ENCODE peak calls at places on chromosomes 13 and 19, in ten cellular contexts. One of them, this sample, is unnamed.

GRCh38 chr13:50916701-50917184 is 7.2 kb downstream of the RNASEH2B start:
- DNase-seq in NCI-H187 treated with DMSO at 0.1 percent for 48 hours: no peak
- DNase-seq in D341Med: no peak
- DNase-seq in epithelial cell of proximal tubule: no peak
- DNase-seq in stimulated activated CD4-positive, alpha-beta T cell treated with anti-CD3 and anti-CD28 coated beads, Interleukin-1b, Interleukin-23, amount 100 ng/mL, for 24 hours: no peak
- DNase-seq in H7: no peak
- DNase-seq in effector CD8-positive, alpha-beta T cell: no peak
- DNase-seq in kidney epithelial cell: no peak
- DNase-seq in NCI-H2029: no peak
- DNase-seq in epithelial cell of esophagus: no peak
- DNase-seq in this sample: no peak

GRCh38 chr19:7832781-7833180 is 2.8 kb downstream of the EVI5L start:
- DNase-seq in NCI-H187 treated with DMSO at 0.1 percent for 48 hours: no peak
- DNase-seq in D341Med: no peak
- DNase-seq in epithelial cell of proximal tubule: no peak
- DNase-seq in stimulated activated CD4-positive, alpha-beta T cell treated with anti-CD3 and anti-CD28 coated beads, Interleukin-1b, Interleukin-23, amount 100 ng/mL, for 24 hours: no peak
- DNase-seq in H7: peak; percentile 19
- DNase-seq in effector CD8-positive, alpha-beta T cell: no peak
- DNase-seq in kidney epithelial cell: no peak
- DNase-seq in NCI-H2029: no peak
- DNase-seq in epithelial cell of esophagus: no peak
- DNase-seq in this sample: no peak

GRCh38 chr19:19956431-19957075 is 55.8 kb downstream of the ZNF93 start:
- DNase-seq in NCI-H187 treated with DMSO at 0.1 percent for 48 hours: no peak
- DNase-seq in D341Med: no peak
- DNase-seq in epithelial cell of proximal tubule: no peak
- DNase-seq in stimulated activated CD4-positive, alpha-beta T cell treated with anti-CD3 and anti-CD28 coated beads, Interleukin-1b, Interleukin-23, amount 100 ng/mL, for 24 hours: no peak
- DNase-seq in H7: peak; percentile 73
- DNase-seq in effector CD8-positive, alpha-beta T cell: no peak
- DNase-seq in kidney epithelial cell: no peak
- DNase-seq in NCI-H2029: no peak
- DNase-seq in epithelial cell of esophagus: no peak
- DNase-seq in this sample: no peak

GRCh38 chr19:42274065-42274682 is 5.1 kb downstream of the CIC start:
- DNase-seq in NCI-H187 treated with DMSO at 0.1 percent for 48 hours: no peak
- DNase-seq in D341Med: no peak
- DNase-seq in epithelial cell of proximal tubule: no peak
- DNase-seq in stimulated activated CD4-positive, alpha-beta T cell treated with anti-CD3 and anti-CD28 coated beads, Interleukin-1b, Interleukin-23, amount 100 ng/mL, for 24 hours: no peak
- DNase-seq in H7: no peak
- DNase-seq in effector CD8-positive, alpha-beta T cell: no peak
- DNase-seq in kidney epithelial cell: no peak
- DNase-seq in NCI-H2029: no peak
- DNase-seq in epithelial cell of esophagus: no peak
- DNase-seq in this sample: no peak

GRCh38 chr19:3108775-3109174 is 14.6 kb downstream of the GNA11 start:
- DNase-seq in NCI-H187 treated with DMSO at 0.1 percent for 48 hours: no peak
- DNase-seq in D341Med: peak; percentile 79
- DNase-seq in epithelial cell of proximal tubule: no peak
- DNase-seq in stimulated activated CD4-positive, alpha-beta T cell treated with anti-CD3 and anti-CD28 coated beads, Interleukin-1b, Interleukin-23, amount 100 ng/mL, for 24 hours: peak; percentile 58
- DNase-seq in H7: peak; percentile 88
- DNase-seq in effector CD8-positive, alpha-beta T cell: peak; percentile 57
- DNase-seq in kidney epithelial cell: no peak
- DNase-seq in NCI-H2029: peak; percentile 32
- DNase-seq in epithelial cell of esophagus: peak; percentile 67
- DNase-seq in this sample: peak; percentile 67

GRCh38 chr19:52689804-52690394 is 44.9 kb downstream of the ZNF611 start:
- DNase-seq in NCI-H187 treated with DMSO at 0.1 percent for 48 hours: no peak
- DNase-seq in D341Med: peak; percentile 66
- DNase-seq in epithelial cell of proximal tubule: no peak
- DNase-seq in stimulated activated CD4-positive, alpha-beta T cell treated with anti-CD3 and anti-CD28 coated beads, Interleukin-1b, Interleukin-23, amount 100 ng/mL, for 24 hours: peak; percentile 3
- DNase-seq in H7: peak; percentile 49
- DNase-seq in effector CD8-positive, alpha-beta T cell: peak; percentile 25
- DNase-seq in kidney epithelial cell: no peak
- DNase-seq in NCI-H2029: no peak
- DNase-seq in epithelial cell of esophagus: peak; percentile 13
- DNase-seq in this sample: no peak

GRCh38 chr19:43618921-43619261 is 538 bp downstream of the ZNF428 start:
- DNase-seq in NCI-H187 treated with DMSO at 0.1 percent for 48 hours: no peak
- DNase-seq in D341Med: peak; percentile 76
- DNase-seq in epithelial cell of proximal tubule: no peak
- DNase-seq in stimulated activated CD4-positive, alpha-beta T cell treated with anti-CD3 and anti-CD28 coated beads, Interleukin-1b, Interleukin-23, amount 100 ng/mL, for 24 hours: no peak
- DNase-seq in H7: no peak
- DNase-seq in effector CD8-positive, alpha-beta T cell: no peak
- DNase-seq in kidney epithelial cell: no peak
- DNase-seq in NCI-H2029: peak; percentile 72
- DNase-seq in epithelial cell of esophagus: peak; percentile 5
- DNase-seq in this sample: no peak

GRCh38 chr19:32865326-32865725 is 4.2 kb downstream of the SLC7A9 start:
- DNase-seq in NCI-H187 treated with DMSO at 0.1 percent for 48 hours: no peak
- DNase-seq in D341Med: no peak
- DNase-seq in epithelial cell of proximal tubule: no peak
- DNase-seq in stimulated activated CD4-positive, alpha-beta T cell treated with anti-CD3 and anti-CD28 coated beads, Interleukin-1b, Interleukin-23, amount 100 ng/mL, for 24 hours: no peak
- DNase-seq in H7: no peak
- DNase-seq in effector CD8-positive, alpha-beta T cell: no peak
- DNase-seq in kidney epithelial cell: no peak
- DNase-seq in NCI-H2029: no peak
- DNase-seq in epithelial cell of esophagus: no peak
- DNase-seq in this sample: no peak

GRCh38 chr19:1287622-1288527 is 2.2 kb downstream of the EFNA2 start:
- DNase-seq in NCI-H187 treated with DMSO at 0.1 percent for 48 hours: no peak
- DNase-seq in D341Med: no peak
- DNase-seq in epithelial cell of proximal tubule: no peak
- DNase-seq in stimulated activated CD4-positive, alpha-beta T cell treated with anti-CD3 and anti-CD28 coated beads, Interleukin-1b, Interleukin-23, amount 100 ng/mL, for 24 hours: no peak
- DNase-seq in H7: peak; percentile 81
- DNase-seq in effector CD8-positive, alpha-beta T cell: no peak
- DNase-seq in kidney epithelial cell: no peak
- DNase-seq in NCI-H2029: no peak
- DNase-seq in epithelial cell of esophagus: no peak
- DNase-seq in this sample: no peak

GRCh38 chr19:16351133-16351809 is 26.6 kb downstream of the KLF2 start:
- DNase-seq in NCI-H187 treated with DMSO at 0.1 percent for 48 hours: no peak
- DNase-seq in D341Med: no peak
- DNase-seq in epithelial cell of proximal tubule: no peak
- DNase-seq in stimulated activated CD4-positive, alpha-beta T cell treated with anti-CD3 and anti-CD28 coated beads, Interleukin-1b, Interleukin-23, amount 100 ng/mL, for 24 hours: no peak
- DNase-seq in H7: peak; percentile 47
- DNase-seq in effector CD8-positive, alpha-beta T cell: no peak
- DNase-seq in kidney epithelial cell: no peak
- DNase-seq in NCI-H2029: no peak
- DNase-seq in epithelial cell of esophagus: no peak
- DNase-seq in this sample: peak; percentile 26

GRCh38 chr19:4866595-4867424 is 657 bp downstream of the PLIN3 start:
- DNase-seq in NCI-H187 treated with DMSO at 0.1 percent for 48 hours: no peak
- DNase-seq in D341Med: peak; percentile 47
- DNase-seq in epithelial cell of proximal tubule: no peak
- DNase-seq in stimulated activated CD4-positive, alpha-beta T cell treated with anti-CD3 and anti-CD28 coated beads, Interleukin-1b, Interleukin-23, amount 100 ng/mL, for 24 hours: no peak
- DNase-seq in H7: peak; percentile 88
- DNase-seq in effector CD8-positive, alpha-beta T cell: peak; percentile 26
- DNase-seq in kidney epithelial cell: no peak
- DNase-seq in NCI-H2029: no peak
- DNase-seq in epithelial cell of esophagus: peak; percentile 47
- DNase-seq in this sample: peak; percentile 55

GRCh38 chr13:51849145-51850101 is 4.4 kb upstream of the TMEM272 start:
- DNase-seq in NCI-H187 treated with DMSO at 0.1 percent for 48 hours: no peak
- DNase-seq in D341Med: peak; percentile 73
- DNase-seq in epithelial cell of proximal tubule: no peak
- DNase-seq in stimulated activated CD4-positive, alpha-beta T cell treated with anti-CD3 and anti-CD28 coated beads, Interleukin-1b, Interleukin-23, amount 100 ng/mL, for 24 hours: no peak
- DNase-seq in H7: peak; percentile 87
- DNase-seq in effector CD8-positive, alpha-beta T cell: peak; percentile 12
- DNase-seq in kidney epithelial cell: no peak
- DNase-seq in NCI-H2029: no peak
- DNase-seq in epithelial cell of esophagus: no peak
- DNase-seq in this sample: peak; percentile 39

GRCh38 chr19:7790416-7790815 is 27.4 kb downstream of the CLEC4M start:
- DNase-seq in NCI-H187 treated with DMSO at 0.1 percent for 48 hours: no peak
- DNase-seq in D341Med: no peak
- DNase-seq in epithelial cell of proximal tubule: no peak
- DNase-seq in stimulated activated CD4-positive, alpha-beta T cell treated with anti-CD3 and anti-CD28 coated beads, Interleukin-1b, Interleukin-23, amount 100 ng/mL, for 24 hours: no peak
- DNase-seq in H7: no peak
- DNase-seq in effector CD8-positive, alpha-beta T cell: no peak
- DNase-seq in kidney epithelial cell: no peak
- DNase-seq in NCI-H2029: no peak
- DNase-seq in epithelial cell of esophagus: no peak
- DNase-seq in this sample: no peak

GRCh38 chr19:31306006-31306753 is 43.1 kb downstream of the TSHZ3 start:
- DNase-seq in NCI-H187 treated with DMSO at 0.1 percent for 48 hours: no peak
- DNase-seq in D341Med: no peak
- DNase-seq in epithelial cell of proximal tubule: no peak
- DNase-seq in stimulated activated CD4-positive, alpha-beta T cell treated with anti-CD3 and anti-CD28 coated beads, Interleukin-1b, Interleukin-23, amount 100 ng/mL, for 24 hours: no peak
- DNase-seq in H7: peak; percentile 46
- DNase-seq in effector CD8-positive, alpha-beta T cell: no peak
- DNase-seq in kidney epithelial cell: no peak
- DNase-seq in NCI-H2029: no peak
- DNase-seq in epithelial cell of esophagus: no peak
- DNase-seq in this sample: no peak

GRCh38 chr13:44414771-44415170 is 41.1 kb downstream of the SERP2 start:
- DNase-seq in NCI-H187 treated with DMSO at 0.1 percent for 48 hours: no peak
- DNase-seq in D341Med: no peak
- DNase-seq in epithelial cell of proximal tubule: no peak
- DNase-seq in stimulated activated CD4-positive, alpha-beta T cell treated with anti-CD3 and anti-CD28 coated beads, Interleukin-1b, Interleukin-23, amount 100 ng/mL, for 24 hours: no peak
- DNase-seq in H7: no peak
- DNase-seq in effector CD8-positive, alpha-beta T cell: no peak
- DNase-seq in kidney epithelial cell: no peak
- DNase-seq in NCI-H2029: no peak
- DNase-seq in epithelial cell of esophagus: no peak
- DNase-seq in this sample: no peak

GRCh38 chr13:103255587-103256301 is 189.5 kb upstream of the SLC10A2 start:
- DNase-seq in NCI-H187 treated with DMSO at 0.1 percent for 48 hours: no peak
- DNase-seq in D341Med: no peak
- DNase-seq in epithelial cell of proximal tubule: no peak
- DNase-seq in stimulated activated CD4-positive, alpha-beta T cell treated with anti-CD3 and anti-CD28 coated beads, Interleukin-1b, Interleukin-23, amount 100 ng/mL, for 24 hours: no peak
- DNase-seq in H7: no peak
- DNase-seq in effector CD8-positive, alpha-beta T cell: no peak
- DNase-seq in kidney epithelial cell: no peak
- DNase-seq in NCI-H2029: no peak
- DNase-seq in epithelial cell of esophagus: peak; percentile 15
- DNase-seq in this sample: no peak